ENCODE peak calls at places on chromosomes 16 and 17, in five cellular contexts. X is HCT116, E is GM12878, K is H1, T is SK-N-SH. D is an unnamed sample.

GRCh38 chr17:78359216-78359935 is 501 bp downstream of the SOCS3 start:
- DNase-seq in X (no peak), K (peak), T (peak), E (no peak), D (no peak)

GRCh38 chr17:30380106-30380420 is 1.3 kb downstream of the CPD start:
- DNase-seq in E (peak), K (no peak), X (no peak), T (no peak), D (no peak)

GRCh38 chr16:89574681-89575246 is 794 bp upstream of the CPNE7 start:
- DNase-seq in E (no peak), T (no peak), K (peak), X (peak), D (no peak)

GRCh38 chr17:15309793-15310192 is 31.6 kb downstream of the TEKT3 start:
- DNase-seq in T (no peak), E (no peak), X (no peak), K (no peak), D (no peak)

GRCh38 chr17:65633146-65633881 is 71.9 kb upstream of the AXIN2 start:
- DNase-seq in T (no peak), K (no peak), X (no peak), E (no peak), D (no peak)

GRCh38 chr16:57533618-57534336 is 2.6 kb downstream of the CCDC102A start:
- DNase-seq in X (no peak), E (no peak), K (peak), T (peak), D (no peak)

GRCh38 chr17:79923974-79924638 is 84.9 kb upstream of the CBX4 start:
- DNase-seq in E (no peak), X (peak), K (peak), T (peak), D (peak)

GRCh38 chr17:65173284-65173793 is 36.2 kb downstream of the RGS9 start:
- DNase-seq in K (peak), X (no peak), T (peak), E (no peak), D (no peak)

GRCh38 chr17:79075433-79075805 is 795 bp downstream of the ENGASE start:
- DNase-seq in X (no peak), T (no peak), E (no peak), K (no peak), D (no peak)

GRCh38 chr16:77993586-77993985 is 28.8 kb upstream of the CLEC3A start:
- DNase-seq in E (no peak), T (no peak), X (no peak), K (no peak), D (peak)

GRCh38 chr16:58426095-58426494 is 33.8 kb downstream of the GINS3 start:
- DNase-seq in X (no peak), T (no peak), E (peak), K (no peak), D (no peak)

GRCh38 chr17:79349506-79350400 is 261.1 kb downstream of the RBFOX3 start:
- DNase-seq in X (no peak), E (no peak), K (no peak), T (no peak), D (no peak)

GRCh38 chr16:48611329-48612137 is 1.6 kb upstream of the N4BP1 start:
- DNase-seq in K (no peak), T (no peak), E (peak), X (no peak), D (no peak)

GRCh38 chr17:280901-281300 is 71.7 kb downstream of the RPH3AL start:
- DNase-seq in T (no peak), K (peak), X (no peak), E (no peak), D (no peak)

GRCh38 chr17:47719411-47720152 is 13.5 kb upstream of the TBX21 start:
- DNase-seq in X (no peak), E (no peak), K (no peak), T (no peak), D (no peak)
- TF ChIP-seq JUND in X (no peak), E (no peak), K (no peak), T (no peak), D (no peak)

GRCh38 chr17:4950757-4951204 is at the start of gene ENO3:
- DNase-seq in X (no peak), E (no peak), T (peak), K (peak), D (no peak)

GRCh38 chr17:4955091-4955490 is 4.2 kb downstream of the ENO3 start:
- DNase-seq in X (no peak), K (no peak), T (no peak), E (no peak), D (no peak)

GRCh38 chr17:4956493-4957061 is 5.7 kb downstream of the ENO3 start:
- DNase-seq in X (no peak), E (no peak), T (no peak), K (peak), D (no peak)

GRCh38 chr17:4951486-4951885 is 567 bp downstream of the ENO3 start:
- DNase-seq in T (no peak), K (no peak), X (no peak), E (no peak), D (no peak)

GRCh38 chr17:4953461-4953961 is 2.6 kb downstream of the ENO3 start:
- DNase-seq in T (no peak), K (no peak), E (no peak), X (no peak), D (no peak)
- TF ChIP-seq JUND in T (no peak), K (no peak), E (no peak), X (no peak), D (no peak)

DNA sequence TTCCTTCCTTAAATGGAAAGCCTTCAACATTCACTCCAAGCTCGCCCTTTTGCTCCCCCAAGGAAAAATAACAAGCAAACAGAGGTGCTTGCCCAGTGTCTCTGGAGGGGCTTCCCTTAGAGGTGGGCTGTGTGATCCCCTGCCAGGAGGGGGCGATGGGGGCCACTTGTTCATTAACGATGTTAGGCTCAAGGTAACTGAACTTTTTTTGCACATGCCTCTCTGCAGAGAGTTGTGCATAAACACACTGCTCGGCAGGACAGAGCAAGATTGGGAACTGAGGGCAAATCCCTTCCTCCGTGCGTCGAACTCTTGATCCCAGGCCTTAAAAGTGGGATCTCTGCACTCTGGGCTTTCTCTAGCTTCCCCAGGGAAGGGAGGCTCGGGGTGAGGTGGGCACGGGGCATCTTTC is 15.5 kb upstream of the NAGLU start:
- DNase-seq in K (peak), T (no peak), X (no peak), E (no peak), D (no peak)
- TF ChIP-seq JUND in K (no peak), T (no peak), X (no peak), E (no peak), D (no peak)

GRCh38 chr16:75476817-75477216 is 12.3 kb upstream of the TMEM170A start:
- DNase-seq in E (no peak), X (no peak), T (no peak), K (no peak), D (no peak)

GRCh38 chr16:75475420-75475847 is 10.9 kb upstream of the TMEM170A start:
- DNase-seq in X (no peak), T (no peak), E (no peak), K (no peak), D (no peak)

GRCh38 chr16:75472908-75473877 is 8.7 kb upstream of the TMEM170A start:
- DNase-seq in T (no peak), K (no peak), X (no peak), E (no peak), D (no peak)

GRCh38 chr16:75466760-75467159 is 2.3 kb upstream of the TMEM170A start:
- DNase-seq in K (no peak), T (no peak), E (no peak), X (no peak), D (no peak)

GRCh38 chr16:75471723-75472634 is 7.5 kb upstream of the TMEM170A start:
- DNase-seq in E (no peak), X (no peak), T (peak), K (no peak), D (peak)
- TF ChIP-seq JUND in E (no peak), X (no peak), T (no peak), K (peak), D (no peak)

GRCh38 chr16:83967838-83968482 is at the start of gene NECAB2:
- DNase-seq in E (no peak), K (peak), T (peak), X (no peak), D (no peak)

GRCh38 chr16:83970430-83970815 is 2.4 kb downstream of the NECAB2 start:
- DNase-seq in X (no peak), T (no peak), K (no peak), E (no peak), D (no peak)

GRCh38 chr16:83969771-83970429 is 1.9 kb downstream of the NECAB2 start:
- DNase-seq in K (no peak), T (no peak), X (no peak), E (no peak), D (no peak)

GRCh38 chr16:83968483-83968865 is 430 bp downstream of the NECAB2 start:
- DNase-seq in T (peak), E (no peak), K (no peak), X (no peak), D (no peak)

GRCh38 chr16:83968891-83969672 is 1.0 kb downstream of the NECAB2 start:
- DNase-seq in K (no peak), X (no peak), T (no peak), E (no peak), D (no peak)
- TF ChIP-seq JUND in K (no peak), X (no peak), T (no peak), E (no peak), D (no peak)